ENCODE peak calls at places on chromosomes 1 and 21, in ten cellular contexts. One of them, this sample, is unnamed. For H3K36me3, the result is how much of the 10 kb centered on the place peaks cover.

GRCh38 chr1:37360011-37360410 is 114.4 kb upstream of the ZC3H12A start:
- DNase-seq in IMR-90: no peak
- DNase-seq in CD8-positive, alpha-beta T cell: no peak
- DNase-seq in stomach: no peak
- DNase-seq in CD4-positive, alpha-beta memory T cell: no peak
- DNase-seq in brain microvascular endothelial cell: no peak
- DNase-seq in right lobe of liver: no peak
- DNase-seq in Panc1: no peak
- DNase-seq in osteoblast: no peak
- DNase-seq in uterus: no peak
- DNase-seq in this sample: no peak

GRCh38 chr1:205168291-205168690 is 43.2 kb downstream of the DSTYK start:
- DNase-seq in IMR-90: peak
- DNase-seq in CD8-positive, alpha-beta T cell: no peak
- DNase-seq in stomach: no peak
- DNase-seq in CD4-positive, alpha-beta memory T cell: no peak
- DNase-seq in brain microvascular endothelial cell: no peak
- DNase-seq in right lobe of liver: no peak
- DNase-seq in Panc1: no peak
- DNase-seq in osteoblast: no peak
- DNase-seq in uterus: no peak
- DNase-seq in this sample: no peak

GRCh38 chr1:45266151-45266801 is 59.9 kb upstream of the ZSWIM5 start:
- DNase-seq in IMR-90: peak
- DNase-seq in CD8-positive, alpha-beta T cell: no peak
- DNase-seq in stomach: peak
- DNase-seq in CD4-positive, alpha-beta memory T cell: no peak
- DNase-seq in brain microvascular endothelial cell: peak
- DNase-seq in right lobe of liver: no peak
- DNase-seq in Panc1: no peak
- DNase-seq in osteoblast: peak
- DNase-seq in uterus: peak
- DNase-seq in this sample: no peak

GRCh38 chr21:18058731-18059398 is 185.8 kb upstream of the CHODL start:
- DNase-seq in IMR-90: no peak
- DNase-seq in CD8-positive, alpha-beta T cell: no peak
- DNase-seq in stomach: no peak
- DNase-seq in CD4-positive, alpha-beta memory T cell: no peak
- DNase-seq in brain microvascular endothelial cell: no peak
- DNase-seq in right lobe of liver: no peak
- DNase-seq in Panc1: no peak
- DNase-seq in osteoblast: no peak
- DNase-seq in uterus: no peak
- DNase-seq in this sample: no peak

GRCh38 chr21:44949161-44950015 is 9.6 kb downstream of the SLX9 start:
- DNase-seq in IMR-90: peak
- DNase-seq in CD8-positive, alpha-beta T cell: peak
- DNase-seq in stomach: peak
- DNase-seq in CD4-positive, alpha-beta memory T cell: peak
- DNase-seq in brain microvascular endothelial cell: peak
- DNase-seq in right lobe of liver: peak
- DNase-seq in Panc1: peak
- DNase-seq in osteoblast: peak
- DNase-seq in uterus: peak
- DNase-seq in this sample: peak

GRCh38 chr1:168726719-168727118 is 2.3 kb downstream of the DPT start:
- DNase-seq in IMR-90: no peak
- DNase-seq in CD8-positive, alpha-beta T cell: no peak
- DNase-seq in stomach: no peak
- DNase-seq in CD4-positive, alpha-beta memory T cell: no peak
- DNase-seq in brain microvascular endothelial cell: no peak
- DNase-seq in right lobe of liver: no peak
- DNase-seq in Panc1: no peak
- DNase-seq in osteoblast: no peak
- DNase-seq in uterus: no peak
- DNase-seq in this sample: no peak

GRCh38 chr21:43916691-43917514 is 51.9 kb downstream of the AGPAT3 start:
- DNase-seq in IMR-90: peak
- DNase-seq in CD8-positive, alpha-beta T cell: peak
- DNase-seq in stomach: no peak
- DNase-seq in CD4-positive, alpha-beta memory T cell: peak
- DNase-seq in brain microvascular endothelial cell: no peak
- DNase-seq in right lobe of liver: peak
- DNase-seq in Panc1: no peak
- DNase-seq in osteoblast: peak
- DNase-seq in uterus: no peak
- DNase-seq in this sample: peak

GRCh38 chr1:91891969-91892368 is 6.0 kb upstream of the TGFBR3 start:
- DNase-seq in IMR-90: peak
- DNase-seq in CD8-positive, alpha-beta T cell: no peak
- DNase-seq in stomach: no peak
- DNase-seq in CD4-positive, alpha-beta memory T cell: no peak
- DNase-seq in brain microvascular endothelial cell: no peak
- DNase-seq in right lobe of liver: no peak
- DNase-seq in Panc1: no peak
- DNase-seq in osteoblast: no peak
- DNase-seq in uterus: no peak
- DNase-seq in this sample: peak

GRCh38 chr1:1528639-1529267 is 11.7 kb downstream of the TMEM240 start:
- DNase-seq in IMR-90: no peak
- DNase-seq in CD8-positive, alpha-beta T cell: no peak
- DNase-seq in stomach: no peak
- DNase-seq in CD4-positive, alpha-beta memory T cell: no peak
- DNase-seq in brain microvascular endothelial cell: no peak
- DNase-seq in right lobe of liver: no peak
- DNase-seq in Panc1: no peak
- DNase-seq in osteoblast: peak
- DNase-seq in uterus: no peak
- DNase-seq in this sample: no peak

GRCh38 chr21:42280356-42281195 is 34.6 kb downstream of the TFF3 start:
- DNase-seq in IMR-90: no peak
- DNase-seq in CD8-positive, alpha-beta T cell: no peak
- DNase-seq in stomach: no peak
- DNase-seq in CD4-positive, alpha-beta memory T cell: no peak
- DNase-seq in brain microvascular endothelial cell: no peak
- DNase-seq in right lobe of liver: no peak
- DNase-seq in Panc1: no peak
- DNase-seq in osteoblast: peak
- DNase-seq in uterus: no peak
- DNase-seq in this sample: no peak

GRCh38 chr1:29860681-29861080 is 624.4 kb downstream of the PTPRU start:
- DNase-seq in IMR-90: no peak
- DNase-seq in CD8-positive, alpha-beta T cell: no peak
- DNase-seq in stomach: no peak
- DNase-seq in CD4-positive, alpha-beta memory T cell: no peak
- DNase-seq in brain microvascular endothelial cell: no peak
- DNase-seq in right lobe of liver: no peak
- DNase-seq in Panc1: no peak
- DNase-seq in osteoblast: no peak
- DNase-seq in uterus: no peak
- DNase-seq in this sample: no peak

GRCh38 chr1:206606867-206607266 is 5.4 kb downstream of the EIF2D start:
- DNase-seq in IMR-90: peak
- DNase-seq in CD8-positive, alpha-beta T cell: no peak
- DNase-seq in stomach: no peak
- DNase-seq in CD4-positive, alpha-beta memory T cell: no peak
- DNase-seq in brain microvascular endothelial cell: peak
- DNase-seq in right lobe of liver: no peak
- DNase-seq in Panc1: no peak
- DNase-seq in osteoblast: no peak
- DNase-seq in uterus: no peak
- DNase-seq in this sample: no peak

GRCh38 chr1:162020145-162020544 is 3.5 kb downstream of the OLFML2B start:
- DNase-seq in IMR-90: no peak
- DNase-seq in CD8-positive, alpha-beta T cell: no peak
- DNase-seq in stomach: no peak
- DNase-seq in CD4-positive, alpha-beta memory T cell: no peak
- DNase-seq in brain microvascular endothelial cell: peak
- DNase-seq in right lobe of liver: no peak
- DNase-seq in Panc1: no peak
- DNase-seq in osteoblast: peak
- DNase-seq in uterus: no peak
- DNase-seq in this sample: no peak

GRCh38 chr1:38026592-38027200 is 14.2 kb downstream of the UTP11 start:
- DNase-seq in IMR-90: peak
- DNase-seq in CD8-positive, alpha-beta T cell: no peak
- DNase-seq in stomach: peak
- DNase-seq in CD4-positive, alpha-beta memory T cell: no peak
- DNase-seq in brain microvascular endothelial cell: no peak
- DNase-seq in right lobe of liver: no peak
- DNase-seq in Panc1: no peak
- DNase-seq in osteoblast: peak
- DNase-seq in uterus: no peak
- DNase-seq in this sample: no peak

GRCh38 chr1:201268604-201269151 is 14.6 kb upstream of the PKP1 start:
- DNase-seq in IMR-90: peak
- DNase-seq in CD8-positive, alpha-beta T cell: no peak
- DNase-seq in stomach: peak
- DNase-seq in CD4-positive, alpha-beta memory T cell: no peak
- DNase-seq in brain microvascular endothelial cell: peak
- DNase-seq in right lobe of liver: no peak
- DNase-seq in Panc1: no peak
- DNase-seq in osteoblast: peak
- DNase-seq in uterus: peak
- DNase-seq in this sample: no peak

DNA sequence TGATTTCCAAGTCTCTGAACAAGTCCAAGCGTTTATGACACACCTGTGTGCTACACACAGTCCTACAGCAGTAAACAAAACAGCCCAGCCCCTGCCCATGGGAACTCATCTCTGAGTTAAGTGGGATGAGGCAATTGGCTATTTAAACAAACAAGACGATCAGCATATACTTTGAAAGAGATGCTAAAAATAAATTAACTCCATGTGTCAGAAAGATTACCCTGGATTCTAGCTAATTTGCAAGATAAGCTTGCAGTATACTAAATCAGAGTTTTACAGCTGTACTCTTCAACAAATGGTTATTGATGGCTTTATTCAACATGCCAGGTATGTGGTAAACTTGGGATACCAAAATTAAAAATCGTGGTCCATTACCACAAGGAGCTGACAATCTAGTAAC is 6.9 kb downstream of the PSMG1 start:
- DNase-seq in IMR-90: peak
- DNase-seq in CD8-positive, alpha-beta T cell: no peak
- DNase-seq in stomach: no peak
- DNase-seq in CD4-positive, alpha-beta memory T cell: no peak
- DNase-seq in brain microvascular endothelial cell: no peak
- DNase-seq in right lobe of liver: no peak
- DNase-seq in Panc1: no peak
- DNase-seq in osteoblast: no peak
- DNase-seq in uterus: no peak
- DNase-seq in this sample: no peak
- H3K36me3 ChIP-seq in IMR-90: under half
- H3K36me3 ChIP-seq in CD8-positive, alpha-beta T cell: under half
- H3K36me3 ChIP-seq in stomach: half or more
- H3K36me3 ChIP-seq in CD4-positive, alpha-beta memory T cell: under half
- H3K36me3 ChIP-seq in brain microvascular endothelial cell: under half
- H3K36me3 ChIP-seq in right lobe of liver: under half
- H3K36me3 ChIP-seq in Panc1: under half
- H3K36me3 ChIP-seq in osteoblast: half or more
- H3K36me3 ChIP-seq in uterus: under half
- H3K36me3 ChIP-seq in this sample: under half

DNA sequence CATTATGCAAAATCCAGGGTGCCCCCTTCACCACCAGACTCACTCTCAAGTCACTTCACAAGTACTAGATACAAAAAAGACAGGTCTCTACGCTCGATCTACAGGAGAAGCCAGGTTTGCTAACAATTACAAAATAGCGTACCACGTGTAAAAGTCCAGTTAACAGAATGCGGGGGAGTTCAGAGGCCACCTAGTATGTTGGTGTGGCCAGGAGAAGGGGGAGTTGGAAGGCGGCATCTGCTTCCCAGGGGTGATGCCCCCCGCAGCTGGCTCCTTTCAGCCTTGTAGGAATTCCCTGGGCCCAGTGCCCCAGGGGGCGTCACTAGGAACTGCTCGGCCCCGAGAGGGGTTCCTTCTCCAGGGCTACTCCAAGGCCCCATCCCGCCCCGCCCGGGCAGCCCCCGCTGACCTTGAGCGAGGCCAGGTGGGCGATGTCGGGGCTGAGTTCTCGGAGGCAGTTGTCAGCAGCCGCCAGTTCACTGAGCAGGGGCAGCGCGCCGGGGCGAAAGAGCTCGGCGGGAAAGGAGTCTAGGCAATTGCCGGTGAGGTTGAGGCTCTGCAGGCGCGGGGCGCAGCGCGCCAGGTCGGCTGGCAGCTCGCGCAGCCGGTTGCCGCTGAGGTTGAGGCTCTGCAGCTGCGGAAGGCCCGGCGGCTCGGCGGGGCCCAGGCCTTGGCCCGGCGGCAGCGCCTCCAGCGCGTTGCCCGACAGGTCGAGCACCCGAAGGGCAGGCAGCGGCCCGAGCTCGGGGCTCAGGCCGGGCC is 664 bp downstream of the LRRC47 start:
- DNase-seq in IMR-90: no peak
- DNase-seq in CD8-positive, alpha-beta T cell: no peak
- DNase-seq in stomach: no peak
- DNase-seq in CD4-positive, alpha-beta memory T cell: no peak
- DNase-seq in brain microvascular endothelial cell: no peak
- DNase-seq in right lobe of liver: no peak
- DNase-seq in Panc1: no peak
- DNase-seq in osteoblast: peak
- DNase-seq in uterus: no peak
- DNase-seq in this sample: no peak
- H3K27ac ChIP-seq in IMR-90: peak
- H3K27ac ChIP-seq in CD8-positive, alpha-beta T cell: peak
- H3K27ac ChIP-seq in stomach: peak
- H3K27ac ChIP-seq in CD4-positive, alpha-beta memory T cell: peak
- H3K27ac ChIP-seq in brain microvascular endothelial cell: peak
- H3K27ac ChIP-seq in right lobe of liver: peak
- H3K27ac ChIP-seq in Panc1: peak
- H3K27ac ChIP-seq in osteoblast: peak
- H3K27ac ChIP-seq in uterus: no peak
- H3K27ac ChIP-seq in this sample: peak

DNA sequence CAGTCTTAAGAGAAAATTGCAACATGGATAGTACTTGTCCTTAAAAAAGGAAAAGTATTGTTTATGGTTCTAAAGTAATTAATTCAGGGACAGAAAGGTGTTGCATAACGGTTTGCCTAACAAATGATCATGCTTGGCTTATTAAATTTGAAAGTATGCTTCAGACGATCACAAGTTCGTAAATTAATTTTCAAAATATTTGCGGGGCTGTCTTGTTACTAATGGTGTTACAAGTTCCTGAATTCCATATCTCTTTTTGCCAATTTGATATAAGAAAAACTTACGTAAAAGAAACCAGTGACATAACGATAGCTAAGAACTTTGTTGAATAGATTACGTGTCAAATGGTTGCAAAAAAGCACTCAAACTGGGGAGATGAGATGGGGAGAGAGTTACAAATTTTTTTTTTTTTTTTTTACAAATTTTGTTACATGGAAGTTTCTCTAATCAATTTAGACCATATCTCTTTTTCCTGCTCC is 1.3 kb downstream of the AGO3 start:
- DNase-seq in IMR-90: no peak
- DNase-seq in CD8-positive, alpha-beta T cell: no peak
- DNase-seq in stomach: no peak
- DNase-seq in CD4-positive, alpha-beta memory T cell: no peak
- DNase-seq in brain microvascular endothelial cell: no peak
- DNase-seq in right lobe of liver: no peak
- DNase-seq in Panc1: no peak
- DNase-seq in osteoblast: peak
- DNase-seq in uterus: no peak
- DNase-seq in this sample: no peak
- H3K4me3 ChIP-seq in IMR-90: peak
- H3K4me3 ChIP-seq in CD8-positive, alpha-beta T cell: peak
- H3K4me3 ChIP-seq in stomach: peak
- H3K4me3 ChIP-seq in CD4-positive, alpha-beta memory T cell: no peak
- H3K4me3 ChIP-seq in brain microvascular endothelial cell: peak
- H3K4me3 ChIP-seq in right lobe of liver: peak
- H3K4me3 ChIP-seq in Panc1: peak
- H3K4me3 ChIP-seq in osteoblast: peak
- H3K4me3 ChIP-seq in uterus: peak
- H3K4me3 ChIP-seq in this sample: peak

GRCh38 chr1:31038360-31038759 is 27.2 kb downstream of the PUM1 start:
- DNase-seq in IMR-90: peak
- DNase-seq in CD8-positive, alpha-beta T cell: no peak
- DNase-seq in stomach: no peak
- DNase-seq in CD4-positive, alpha-beta memory T cell: no peak
- DNase-seq in brain microvascular endothelial cell: peak
- DNase-seq in right lobe of liver: no peak
- DNase-seq in Panc1: no peak
- DNase-seq in osteoblast: peak
- DNase-seq in uterus: no peak
- DNase-seq in this sample: no peak
- H3K36me3 ChIP-seq in IMR-90: under half
- H3K36me3 ChIP-seq in CD8-positive, alpha-beta T cell: under half
- H3K36me3 ChIP-seq in stomach: under half
- H3K36me3 ChIP-seq in CD4-positive, alpha-beta memory T cell: under half
- H3K36me3 ChIP-seq in brain microvascular endothelial cell: under half
- H3K36me3 ChIP-seq in right lobe of liver: under half
- H3K36me3 ChIP-seq in Panc1: under half
- H3K36me3 ChIP-seq in osteoblast: under half
- H3K36me3 ChIP-seq in uterus: under half
- H3K36me3 ChIP-seq in this sample: under half

This sample was measured in CD8-positive, alpha-beta memory T cell.